ENCODE peak calls at places on chromosomes 6 and 20, in six cellular contexts. One of them, this sample, is unnamed.

GRCh38 chr6:157823001-157823522 is at the start of gene SNX9:
- DNase-seq in H9: peak
- DNase-seq in IMR-90: peak
- DNase-seq in trophoblast cell: peak
- DNase-seq in mesenchymal stem cell: peak
- DNase-seq in H1: no peak
- DNase-seq in this sample: peak

GRCh38 chr6:135411339-135411738 is 86.2 kb downstream of the AHI1 start:
- DNase-seq in H9: no peak
- DNase-seq in IMR-90: no peak
- DNase-seq in trophoblast cell: no peak
- DNase-seq in mesenchymal stem cell: peak
- DNase-seq in H1: no peak
- DNase-seq in this sample: no peak

GRCh38 chr6:134835998-134836397 is 113.9 kb downstream of the ALDH8A1 start:
- DNase-seq in H9: no peak
- DNase-seq in IMR-90: peak
- DNase-seq in trophoblast cell: no peak
- DNase-seq in mesenchymal stem cell: no peak
- DNase-seq in H1: no peak
- DNase-seq in this sample: no peak

GRCh38 chr6:141483561-141484061 is 649.1 kb upstream of the GJE1 start:
- DNase-seq in H9: no peak
- DNase-seq in IMR-90: peak
- DNase-seq in trophoblast cell: no peak
- DNase-seq in mesenchymal stem cell: peak
- DNase-seq in H1: no peak
- DNase-seq in this sample: no peak

GRCh38 chr6:3119040-3119723 is 671 bp downstream of the BPHL start:
- DNase-seq in H9: no peak
- DNase-seq in IMR-90: peak
- DNase-seq in trophoblast cell: peak
- DNase-seq in mesenchymal stem cell: peak
- DNase-seq in H1: no peak
- DNase-seq in this sample: no peak

GRCh38 chr20:57179265-57179664 is 87.2 kb downstream of the BMP7 start:
- DNase-seq in H9: no peak
- DNase-seq in IMR-90: no peak
- DNase-seq in trophoblast cell: no peak
- DNase-seq in mesenchymal stem cell: no peak
- DNase-seq in H1: no peak
- DNase-seq in this sample: no peak

GRCh38 chr6:41970436-41970846 is 28.8 kb upstream of the CCND3 start:
- DNase-seq in H9: no peak
- DNase-seq in IMR-90: peak
- DNase-seq in trophoblast cell: no peak
- DNase-seq in mesenchymal stem cell: peak
- DNase-seq in H1: no peak
- DNase-seq in this sample: no peak

GRCh38 chr6:42210551-42210950 is 7.1 kb downstream of the MRPS10 start:
- DNase-seq in H9: no peak
- DNase-seq in IMR-90: no peak
- DNase-seq in trophoblast cell: no peak
- DNase-seq in mesenchymal stem cell: no peak
- DNase-seq in H1: no peak
- DNase-seq in this sample: no peak

GRCh38 chr20:64112691-64113443 is 5.5 kb upstream of the NPBWR2 start:
- DNase-seq in H9: no peak
- DNase-seq in IMR-90: no peak
- DNase-seq in trophoblast cell: no peak
- DNase-seq in mesenchymal stem cell: no peak
- DNase-seq in H1: no peak
- DNase-seq in this sample: no peak

GRCh38 chr6:168956884-168957730 is 296.5 kb downstream of the THBS2 start:
- DNase-seq in H9: peak
- DNase-seq in IMR-90: peak
- DNase-seq in trophoblast cell: peak
- DNase-seq in mesenchymal stem cell: peak
- DNase-seq in H1: peak
- DNase-seq in this sample: peak

GRCh38 chr6:21616005-21616404 is 22.5 kb downstream of the SOX4 start:
- DNase-seq in H9: no peak
- DNase-seq in IMR-90: no peak
- DNase-seq in trophoblast cell: peak
- DNase-seq in mesenchymal stem cell: no peak
- DNase-seq in H1: no peak
- DNase-seq in this sample: no peak

GRCh38 chr20:45100563-45101245 is at the start of gene KCNS1:
- DNase-seq in H9: peak
- DNase-seq in IMR-90: no peak
- DNase-seq in trophoblast cell: no peak
- DNase-seq in mesenchymal stem cell: peak
- DNase-seq in H1: peak
- DNase-seq in this sample: no peak

GRCh38 chr6:24940311-24940917 is 4.7 kb upstream of the RIPOR2 start:
- DNase-seq in H9: no peak
- DNase-seq in IMR-90: no peak
- DNase-seq in trophoblast cell: no peak
- DNase-seq in mesenchymal stem cell: no peak
- DNase-seq in H1: no peak
- DNase-seq in this sample: no peak

GRCh38 chr6:168404560-168404959 is 36.4 kb upstream of the SMOC2 start:
- DNase-seq in H9: peak
- DNase-seq in IMR-90: no peak
- DNase-seq in trophoblast cell: no peak
- DNase-seq in mesenchymal stem cell: no peak
- DNase-seq in H1: no peak
- DNase-seq in this sample: no peak

GRCh38 chr6:37303891-37304503 is 46.1 kb upstream of the TMEM217 start:
- DNase-seq in H9: no peak
- DNase-seq in IMR-90: peak
- DNase-seq in trophoblast cell: peak
- DNase-seq in mesenchymal stem cell: peak
- DNase-seq in H1: no peak
- DNase-seq in this sample: no peak

GRCh38 chr6:26607434-26608230 is 10.9 kb downstream of the ABT1 start:
- DNase-seq in H9: peak
- DNase-seq in IMR-90: peak
- DNase-seq in trophoblast cell: peak
- DNase-seq in mesenchymal stem cell: peak
- DNase-seq in H1: no peak
- DNase-seq in this sample: peak

GRCh38 chr20:56453347-56453746 is 15.1 kb upstream of the RTF2 start:
- DNase-seq in H9: no peak
- DNase-seq in IMR-90: no peak
- DNase-seq in trophoblast cell: no peak
- DNase-seq in mesenchymal stem cell: no peak
- DNase-seq in H1: no peak
- DNase-seq in this sample: no peak

GRCh38 chr6:44151348-44152108 is 7.1 kb upstream of the CAPN11 start:
- DNase-seq in H9: peak
- DNase-seq in IMR-90: peak
- DNase-seq in trophoblast cell: peak
- DNase-seq in mesenchymal stem cell: peak
- DNase-seq in H1: peak
- DNase-seq in this sample: peak

GRCh38 chr6:7042056-7042653 is 65.6 kb upstream of the RREB1 start:
- DNase-seq in H9: no peak
- DNase-seq in IMR-90: no peak
- DNase-seq in trophoblast cell: no peak
- DNase-seq in mesenchymal stem cell: peak
- DNase-seq in H1: no peak
- DNase-seq in this sample: no peak

GRCh38 chr20:14984768-14985622 is 647.6 kb upstream of the FLRT3 start:
- DNase-seq in H9: no peak
- DNase-seq in IMR-90: no peak
- DNase-seq in trophoblast cell: no peak
- DNase-seq in mesenchymal stem cell: no peak
- DNase-seq in H1: no peak
- DNase-seq in this sample: no peak

GRCh38 chr6:20881365-20881764 is 347.1 kb downstream of the CDKAL1 start:
- DNase-seq in H9: no peak
- DNase-seq in IMR-90: no peak
- DNase-seq in trophoblast cell: no peak
- DNase-seq in mesenchymal stem cell: no peak
- DNase-seq in H1: no peak
- DNase-seq in this sample: no peak

GRCh38 chr6:83055366-83055964 is 10.2 kb downstream of the UBE3D start:
- DNase-seq in H9: peak
- DNase-seq in IMR-90: peak
- DNase-seq in trophoblast cell: peak
- DNase-seq in mesenchymal stem cell: peak
- DNase-seq in H1: no peak
- DNase-seq in this sample: peak

DNA sequence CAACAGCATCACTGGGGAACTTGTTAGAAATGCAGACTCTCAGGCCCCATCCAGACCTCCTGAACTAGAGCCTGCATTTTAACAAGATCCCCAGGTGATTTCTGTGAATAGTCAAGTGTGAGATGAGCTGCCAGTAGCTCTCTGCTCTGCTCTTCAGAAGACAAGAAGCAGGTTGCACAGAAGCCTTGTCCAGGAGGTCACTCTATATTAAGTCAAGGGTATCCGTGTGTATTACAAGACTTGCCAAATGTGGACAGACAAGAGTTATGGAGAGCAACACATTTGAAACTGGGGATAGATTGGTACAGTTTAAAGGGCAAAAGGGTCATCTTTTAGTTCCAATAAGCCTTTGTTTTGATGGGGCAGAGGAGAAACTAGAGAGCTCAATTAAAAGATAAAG is 23.2 kb upstream of the RIN2 start:
- DNase-seq in H9: no peak
- DNase-seq in IMR-90: no peak
- DNase-seq in trophoblast cell: no peak
- DNase-seq in mesenchymal stem cell: no peak
- DNase-seq in H1: no peak
- DNase-seq in this sample: no peak
- H4K91ac ChIP-seq in H9: no peak
- H4K91ac ChIP-seq in IMR-90: no peak
- H4K91ac ChIP-seq in trophoblast cell: no peak
- H4K91ac ChIP-seq in mesenchymal stem cell: no peak
- H4K91ac ChIP-seq in H1: no peak
- H4K91ac ChIP-seq in this sample: no peak

DNA sequence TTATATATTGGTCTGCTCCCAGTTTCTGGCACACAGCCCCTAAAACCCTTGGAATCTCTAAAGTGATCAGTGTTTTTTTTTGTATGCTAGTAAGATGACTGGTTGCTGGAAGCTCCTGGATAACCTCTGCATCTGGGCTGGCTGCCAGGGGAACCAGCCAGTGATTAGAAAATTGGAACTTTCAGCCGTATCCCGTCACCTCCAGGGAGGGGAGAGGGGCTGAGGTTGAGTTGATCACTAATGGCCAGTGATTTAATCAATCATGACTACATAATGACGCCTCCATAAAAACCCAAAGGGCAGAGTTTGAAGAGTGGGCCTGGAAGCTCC is 48.0 kb upstream of the NOP56 start:
- DNase-seq in H9: no peak
- DNase-seq in IMR-90: no peak
- DNase-seq in trophoblast cell: no peak
- DNase-seq in mesenchymal stem cell: no peak
- DNase-seq in H1: no peak
- DNase-seq in this sample: no peak
- H3K14ac ChIP-seq in H9: no peak
- H3K14ac ChIP-seq in IMR-90: no peak
- H3K14ac ChIP-seq in trophoblast cell: no peak
- H3K14ac ChIP-seq in mesenchymal stem cell: no peak
- H3K14ac ChIP-seq in H1: no peak
- H3K14ac ChIP-seq in this sample: no peak

DNA sequence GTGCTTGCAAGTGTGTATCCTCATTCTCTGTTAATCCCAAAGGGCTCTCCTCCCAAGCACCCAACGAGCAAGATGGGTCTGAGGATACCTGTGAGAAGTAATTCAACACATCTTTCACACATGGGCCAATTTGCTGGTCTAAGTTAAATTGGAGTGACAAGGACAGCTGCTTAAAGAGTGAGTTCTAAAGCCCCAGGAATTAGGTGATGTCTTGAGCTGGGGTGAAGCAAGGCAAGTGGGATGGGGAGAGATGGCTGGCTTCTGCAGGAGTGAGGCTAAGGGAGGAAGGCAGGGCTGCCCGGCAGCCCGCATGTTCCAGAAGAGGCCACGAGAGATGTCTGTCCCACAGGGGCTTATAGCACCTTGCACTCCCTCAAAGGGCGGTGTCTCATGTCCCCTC is 288.5 kb downstream of the CDH26 start:
- DNase-seq in H9: no peak
- DNase-seq in IMR-90: no peak
- DNase-seq in trophoblast cell: no peak
- DNase-seq in mesenchymal stem cell: no peak
- DNase-seq in H1: no peak
- DNase-seq in this sample: no peak
- H4K91ac ChIP-seq in H9: no peak
- H4K91ac ChIP-seq in IMR-90: no peak
- H4K91ac ChIP-seq in trophoblast cell: no peak
- H4K91ac ChIP-seq in mesenchymal stem cell: no peak
- H4K91ac ChIP-seq in H1: no peak
- H4K91ac ChIP-seq in this sample: no peak

GRCh38 chr6:111417946-111418345 is 65.1 kb downstream of the REV3L start:
- DNase-seq in H9: no peak
- DNase-seq in IMR-90: peak
- DNase-seq in trophoblast cell: no peak
- DNase-seq in mesenchymal stem cell: no peak
- DNase-seq in H1: no peak
- DNase-seq in this sample: no peak
- H3K14ac ChIP-seq in H9: no peak
- H3K14ac ChIP-seq in IMR-90: no peak
- H3K14ac ChIP-seq in trophoblast cell: no peak
- H3K14ac ChIP-seq in mesenchymal stem cell: no peak
- H3K14ac ChIP-seq in H1: no peak
- H3K14ac ChIP-seq in this sample: no peak

GRCh38 chr6:155123520-155123919 is 128.4 kb downstream of the TIAM2 start:
- DNase-seq in H9: no peak
- DNase-seq in IMR-90: no peak
- DNase-seq in trophoblast cell: no peak
- DNase-seq in mesenchymal stem cell: no peak
- DNase-seq in H1: no peak
- DNase-seq in this sample: no peak
- H4K91ac ChIP-seq in H9: no peak
- H4K91ac ChIP-seq in IMR-90: no peak
- H4K91ac ChIP-seq in trophoblast cell: no peak
- H4K91ac ChIP-seq in mesenchymal stem cell: no peak
- H4K91ac ChIP-seq in H1: peak
- H4K91ac ChIP-seq in this sample: no peak